ENCODE peak calls at places on chromosomes 3 and 15, in ten cellular contexts. One of them, this sample, is unnamed.

GRCh38 chr3:127480196-127480933 is 110.2 kb downstream of the TPRA1 start:
- DNase-seq in IMR-90: no peak
- DNase-seq in GM23248: no peak
- DNase-seq in GM12878: no peak
- DNase-seq in neural progenitor cell: no peak
- DNase-seq in fibroblast of lung: no peak
- DNase-seq in mesenchymal stem cell: no peak
- DNase-seq in trophoblast cell: no peak
- DNase-seq in PC-9: no peak
- DNase-seq in K562: no peak
- DNase-seq in this sample: no peak

GRCh38 chr15:61653110-61653509 is 407.1 kb downstream of the VPS13C start:
- DNase-seq in IMR-90: no peak
- DNase-seq in GM23248: no peak
- DNase-seq in GM12878: no peak
- DNase-seq in neural progenitor cell: no peak
- DNase-seq in fibroblast of lung: peak; percentile 59
- DNase-seq in mesenchymal stem cell: no peak
- DNase-seq in trophoblast cell: no peak
- DNase-seq in PC-9: no peak
- DNase-seq in K562: peak; percentile 5
- DNase-seq in this sample: no peak

GRCh38 chr15:92714071-92714456 is 58.5 kb upstream of the FAM174B start:
- DNase-seq in IMR-90: peak; percentile 25
- DNase-seq in GM23248: peak; percentile 66
- DNase-seq in GM12878: no peak
- DNase-seq in neural progenitor cell: peak; percentile 67
- DNase-seq in fibroblast of lung: peak; percentile 46
- DNase-seq in mesenchymal stem cell: no peak
- DNase-seq in trophoblast cell: peak; percentile 43
- DNase-seq in PC-9: peak; percentile 67
- DNase-seq in K562: no peak
- DNase-seq in this sample: peak; percentile 29

GRCh38 chr3:25725810-25726209 is 57.4 kb downstream of the NGLY1 start:
- DNase-seq in IMR-90: peak; percentile 2
- DNase-seq in GM23248: no peak
- DNase-seq in GM12878: no peak
- DNase-seq in neural progenitor cell: no peak
- DNase-seq in fibroblast of lung: no peak
- DNase-seq in mesenchymal stem cell: no peak
- DNase-seq in trophoblast cell: no peak
- DNase-seq in PC-9: peak; percentile 49
- DNase-seq in K562: no peak
- DNase-seq in this sample: no peak

GRCh38 chr3:43372809-43373587 is 86.7 kb downstream of the SNRK start:
- DNase-seq in IMR-90: no peak
- DNase-seq in GM23248: peak; percentile 38
- DNase-seq in GM12878: no peak
- DNase-seq in neural progenitor cell: peak; percentile 38
- DNase-seq in fibroblast of lung: no peak
- DNase-seq in mesenchymal stem cell: no peak
- DNase-seq in trophoblast cell: no peak
- DNase-seq in PC-9: no peak
- DNase-seq in K562: no peak
- DNase-seq in this sample: peak; percentile 9

GRCh38 chr15:94580186-94580585 is 348.8 kb downstream of the MCTP2 start:
- DNase-seq in IMR-90: no peak
- DNase-seq in GM23248: no peak
- DNase-seq in GM12878: no peak
- DNase-seq in neural progenitor cell: no peak
- DNase-seq in fibroblast of lung: no peak
- DNase-seq in mesenchymal stem cell: no peak
- DNase-seq in trophoblast cell: no peak
- DNase-seq in PC-9: no peak
- DNase-seq in K562: no peak
- DNase-seq in this sample: no peak

GRCh38 chr15:92324036-92324963 is 69.4 kb upstream of the ST8SIA2 start:
- DNase-seq in IMR-90: no peak
- DNase-seq in GM23248: no peak
- DNase-seq in GM12878: no peak
- DNase-seq in neural progenitor cell: no peak
- DNase-seq in fibroblast of lung: no peak
- DNase-seq in mesenchymal stem cell: no peak
- DNase-seq in trophoblast cell: no peak
- DNase-seq in PC-9: no peak
- DNase-seq in K562: no peak
- DNase-seq in this sample: no peak

GRCh38 chr3:13702226-13702820 is 153.4 kb downstream of the FBLN2 start:
- DNase-seq in IMR-90: no peak
- DNase-seq in GM23248: no peak
- DNase-seq in GM12878: no peak
- DNase-seq in neural progenitor cell: no peak
- DNase-seq in fibroblast of lung: no peak
- DNase-seq in mesenchymal stem cell: no peak
- DNase-seq in trophoblast cell: no peak
- DNase-seq in PC-9: no peak
- DNase-seq in K562: no peak
- DNase-seq in this sample: no peak

GRCh38 chr3:107683447-107683846 is 160.7 kb downstream of the BBX start:
- DNase-seq in IMR-90: peak; percentile 63
- DNase-seq in GM23248: peak; percentile 17
- DNase-seq in GM12878: no peak
- DNase-seq in neural progenitor cell: no peak
- DNase-seq in fibroblast of lung: peak; percentile 68
- DNase-seq in mesenchymal stem cell: peak; percentile 41
- DNase-seq in trophoblast cell: no peak
- DNase-seq in PC-9: no peak
- DNase-seq in K562: no peak
- DNase-seq in this sample: no peak

GRCh38 chr3:101995371-101996046 is 146.2 kb downstream of the NFKBIZ start:
- DNase-seq in IMR-90: peak; percentile 47
- DNase-seq in GM23248: peak; percentile 59
- DNase-seq in GM12878: no peak
- DNase-seq in neural progenitor cell: no peak
- DNase-seq in fibroblast of lung: no peak
- DNase-seq in mesenchymal stem cell: peak; percentile 79
- DNase-seq in trophoblast cell: peak; percentile 51
- DNase-seq in PC-9: no peak
- DNase-seq in K562: no peak
- DNase-seq in this sample: no peak

GRCh38 chr15:63491116-63491817 is 13.1 kb upstream of the USP3 start:
- DNase-seq in IMR-90: no peak
- DNase-seq in GM23248: peak; percentile 52
- DNase-seq in GM12878: no peak
- DNase-seq in neural progenitor cell: no peak
- DNase-seq in fibroblast of lung: no peak
- DNase-seq in mesenchymal stem cell: no peak
- DNase-seq in trophoblast cell: no peak
- DNase-seq in PC-9: no peak
- DNase-seq in K562: no peak
- DNase-seq in this sample: no peak

GRCh38 chr3:195873971-195874370 is 34.4 kb downstream of the TNK2 start:
- DNase-seq in IMR-90: peak; percentile 31
- DNase-seq in GM23248: peak; percentile 7
- DNase-seq in GM12878: no peak
- DNase-seq in neural progenitor cell: no peak
- DNase-seq in fibroblast of lung: no peak
- DNase-seq in mesenchymal stem cell: peak; percentile 29
- DNase-seq in trophoblast cell: no peak
- DNase-seq in PC-9: peak; percentile 64
- DNase-seq in K562: no peak
- DNase-seq in this sample: no peak
- H3K36me3 ChIP-seq in IMR-90: peaks cover 41% of the 10 kb centered on the region
- H3K36me3 ChIP-seq in GM23248: no peaks in the 10 kb centered on the region
- H3K36me3 ChIP-seq in GM12878: no peaks in the 10 kb centered on the region
- H3K36me3 ChIP-seq in neural progenitor cell: no peaks in the 10 kb centered on the region
- H3K36me3 ChIP-seq in fibroblast of lung: peaks cover 15% of the 10 kb centered on the region
- H3K36me3 ChIP-seq in mesenchymal stem cell: peaks cover 18% of the 10 kb centered on the region
- H3K36me3 ChIP-seq in trophoblast cell: peaks cover 65% of the 10 kb centered on the region
- H3K36me3 ChIP-seq in PC-9: peaks cover 14% of the 10 kb centered on the region
- H3K36me3 ChIP-seq in K562: peaks cover 10% of the 10 kb centered on the region
- H3K36me3 ChIP-seq in this sample: peaks cover 17% of the 10 kb centered on the region

GRCh38 chr15:72229076-72229946 is 1.7 kb downstream of the PKM start:
- DNase-seq in IMR-90: peak; percentile 24
- DNase-seq in GM23248: peak; percentile 90
- DNase-seq in GM12878: no peak
- DNase-seq in neural progenitor cell: no peak
- DNase-seq in fibroblast of lung: peak; percentile 36
- DNase-seq in mesenchymal stem cell: peak; percentile 70
- DNase-seq in trophoblast cell: peak; percentile 31
- DNase-seq in PC-9: no peak
- DNase-seq in K562: peak; percentile 30
- DNase-seq in this sample: no peak

GRCh38 chr15:72229947-72230196 is 1.1 kb downstream of the PKM start:
- DNase-seq in IMR-90: no peak
- DNase-seq in GM23248: no peak
- DNase-seq in GM12878: no peak
- DNase-seq in neural progenitor cell: no peak
- DNase-seq in fibroblast of lung: no peak
- DNase-seq in mesenchymal stem cell: no peak
- DNase-seq in trophoblast cell: no peak
- DNase-seq in PC-9: no peak
- DNase-seq in K562: no peak
- DNase-seq in this sample: no peak

GRCh38 chr15:72231847-72232461 is 964 bp upstream of the PKM start:
- DNase-seq in IMR-90: peak; percentile 82
- DNase-seq in GM23248: peak; percentile 94
- DNase-seq in GM12878: no peak
- DNase-seq in neural progenitor cell: peak; percentile 41
- DNase-seq in fibroblast of lung: peak; percentile 82
- DNase-seq in mesenchymal stem cell: peak; percentile 86
- DNase-seq in trophoblast cell: peak; percentile 67
- DNase-seq in PC-9: peak; percentile 86
- DNase-seq in K562: peak; percentile 88
- DNase-seq in this sample: no peak

GRCh38 chr15:72231066-72231846 is at the start of gene PKM:
- DNase-seq in IMR-90: peak; percentile 97
- DNase-seq in GM23248: peak; percentile 94
- DNase-seq in GM12878: peak; percentile 84
- DNase-seq in neural progenitor cell: peak; percentile 99
- DNase-seq in fibroblast of lung: peak; percentile 97
- DNase-seq in mesenchymal stem cell: peak; percentile 95
- DNase-seq in trophoblast cell: peak; percentile 99
- DNase-seq in PC-9: peak; percentile 91
- DNase-seq in K562: peak; percentile 96
- DNase-seq in this sample: peak; percentile 99

GRCh38 chr15:72230197-72231065 is 559 bp downstream of the PKM start:
- DNase-seq in IMR-90: peak; percentile 91
- DNase-seq in GM23248: peak; percentile 91
- DNase-seq in GM12878: peak; percentile 51
- DNase-seq in neural progenitor cell: peak; percentile 91
- DNase-seq in fibroblast of lung: peak; percentile 91
- DNase-seq in mesenchymal stem cell: peak; percentile 91
- DNase-seq in trophoblast cell: peak; percentile 64
- DNase-seq in PC-9: peak; percentile 60
- DNase-seq in K562: peak; percentile 93
- DNase-seq in this sample: peak; percentile 83
- H3K4me2 ChIP-seq in IMR-90: peak overlapping the region; percentile 87
- H3K4me2 ChIP-seq in GM23248: peak overlapping the region; percentile 98
- H3K4me2 ChIP-seq in GM12878: peak overlapping the region; percentile 51
- H3K4me2 ChIP-seq in neural progenitor cell: peak overlapping the region; percentile 98
- H3K4me2 ChIP-seq in fibroblast of lung: peak overlapping the region; percentile 72
- H3K4me2 ChIP-seq in mesenchymal stem cell: peak overlapping the region; percentile 80
- H3K4me2 ChIP-seq in trophoblast cell: peak overlapping the region; percentile 70
- H3K4me2 ChIP-seq in PC-9: peak overlapping the region; percentile 97
- H3K4me2 ChIP-seq in K562: peak overlapping the region; percentile 96
- H3K4me2 ChIP-seq in this sample: peak overlapping the region; percentile 73

DNA sequence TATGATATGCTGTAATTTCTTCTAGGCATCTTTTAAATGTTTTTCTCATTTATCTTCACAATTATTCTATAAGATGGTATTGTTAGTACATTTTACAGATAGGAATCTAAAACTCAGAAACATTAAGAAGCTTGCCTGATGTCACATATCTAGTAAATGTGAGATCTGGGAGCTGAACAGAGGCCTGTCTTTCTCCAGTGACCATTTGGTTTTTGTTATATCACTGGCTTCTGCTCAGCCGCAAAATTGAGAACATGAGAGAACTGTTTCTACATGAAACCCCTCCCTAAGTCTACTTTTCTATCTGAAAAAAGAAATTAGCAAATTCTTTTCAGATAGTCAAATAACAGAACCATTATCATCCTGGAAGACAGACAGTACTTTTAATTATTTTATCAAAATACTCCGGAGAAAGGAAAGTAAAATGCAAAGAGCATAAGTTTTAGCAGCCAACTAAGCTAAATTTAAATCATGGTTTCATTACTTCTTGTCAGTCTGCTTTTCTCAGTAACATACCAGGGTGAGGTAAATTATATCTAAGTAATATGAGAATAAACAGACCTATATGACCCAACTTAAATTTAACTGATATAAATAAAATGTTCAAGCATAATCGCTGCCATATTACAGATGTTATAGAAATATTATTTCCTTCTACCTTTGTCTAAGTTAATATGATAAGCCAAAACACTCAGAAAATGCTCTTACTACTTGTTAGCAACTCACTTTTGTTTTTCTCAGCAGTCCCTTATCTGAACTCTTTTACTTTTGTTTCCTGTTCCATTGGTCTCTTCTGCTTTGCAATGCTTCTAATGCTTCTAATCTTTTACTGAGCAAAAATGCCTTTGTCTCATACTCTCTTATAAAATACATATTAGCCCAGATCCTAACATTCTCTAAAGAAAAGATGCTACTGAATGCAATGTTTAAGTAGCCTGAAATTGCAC is 68.0 kb upstream of the MBNL1 start:
- DNase-seq in IMR-90: no peak
- DNase-seq in GM23248: no peak
- DNase-seq in GM12878: no peak
- DNase-seq in neural progenitor cell: no peak
- DNase-seq in fibroblast of lung: no peak
- DNase-seq in mesenchymal stem cell: no peak
- DNase-seq in trophoblast cell: no peak
- DNase-seq in PC-9: no peak
- DNase-seq in K562: peak; percentile 44
- DNase-seq in this sample: no peak
- H3K4me3 ChIP-seq in IMR-90: no peak overlapping the region
- H3K4me3 ChIP-seq in GM23248: peak overlapping the region; percentile 6
- H3K4me3 ChIP-seq in GM12878: peak overlapping the region; percentile 26
- H3K4me3 ChIP-seq in neural progenitor cell: no peak overlapping the region
- H3K4me3 ChIP-seq in fibroblast of lung: no peak overlapping the region
- H3K4me3 ChIP-seq in mesenchymal stem cell: no peak overlapping the region
- H3K4me3 ChIP-seq in trophoblast cell: no peak overlapping the region
- H3K4me3 ChIP-seq in PC-9: no peak overlapping the region
- H3K4me3 ChIP-seq in K562: peak overlapping the region; percentile 10
- H3K4me3 ChIP-seq in this sample: no peak overlapping the region

GRCh38 chr3:88076712-88077111 is 17.7 kb downstream of the ZNF654 start:
- DNase-seq in IMR-90: no peak
- DNase-seq in GM23248: no peak
- DNase-seq in GM12878: no peak
- DNase-seq in neural progenitor cell: no peak
- DNase-seq in fibroblast of lung: no peak
- DNase-seq in mesenchymal stem cell: no peak
- DNase-seq in trophoblast cell: no peak
- DNase-seq in PC-9: no peak
- DNase-seq in K562: peak; percentile 76
- DNase-seq in this sample: no peak
- H3K36me3 ChIP-seq in IMR-90: no peaks in the 10 kb centered on the region
- H3K36me3 ChIP-seq in GM23248: peaks cover 2% of the 10 kb centered on the region
- H3K36me3 ChIP-seq in GM12878: no peaks in the 10 kb centered on the region
- H3K36me3 ChIP-seq in neural progenitor cell: no peaks in the 10 kb centered on the region
- H3K36me3 ChIP-seq in fibroblast of lung: no peaks in the 10 kb centered on the region
- H3K36me3 ChIP-seq in mesenchymal stem cell: peaks cover 7% of the 10 kb centered on the region
- H3K36me3 ChIP-seq in trophoblast cell: no peaks in the 10 kb centered on the region
- H3K36me3 ChIP-seq in PC-9: no peaks in the 10 kb centered on the region
- H3K36me3 ChIP-seq in K562: peaks cover 3% of the 10 kb centered on the region
- H3K36me3 ChIP-seq in this sample: peaks cover 5% of the 10 kb centered on the region

GRCh38 chr3:38345879-38346583 is 554 bp upstream of the XYLB start:
- DNase-seq in IMR-90: no peak
- DNase-seq in GM23248: no peak
- DNase-seq in GM12878: no peak
- DNase-seq in neural progenitor cell: no peak
- DNase-seq in fibroblast of lung: no peak
- DNase-seq in mesenchymal stem cell: no peak
- DNase-seq in trophoblast cell: no peak
- DNase-seq in PC-9: no peak
- DNase-seq in K562: no peak
- DNase-seq in this sample: no peak
- H3K4me2 ChIP-seq in IMR-90: no peak overlapping the region
- H3K4me2 ChIP-seq in GM23248: peak overlapping the region; percentile 87
- H3K4me2 ChIP-seq in GM12878: peak overlapping the region; percentile 86
- H3K4me2 ChIP-seq in neural progenitor cell: peak overlapping the region; percentile 86
- H3K4me2 ChIP-seq in fibroblast of lung: no peak overlapping the region
- H3K4me2 ChIP-seq in mesenchymal stem cell: peak overlapping the region; percentile 67
- H3K4me2 ChIP-seq in trophoblast cell: peak overlapping the region; percentile 76
- H3K4me2 ChIP-seq in PC-9: peak overlapping the region; percentile 90
- H3K4me2 ChIP-seq in K562: peak overlapping the region; percentile 88
- H3K4me2 ChIP-seq in this sample: peak overlapping the region; percentile 32